ENCODE peak calls at places on chromosome 11, in eight cellular contexts. W is right atrium auricular region; P is CD8-positive, alpha-beta memory T cell; O is effector memory CD4-positive, alpha-beta T cell; C is heart right ventricle; M is SJSA1; J is uterus; T is cardiac muscle cell. I is an unnamed sample.

GRCh38 chr11:32113200-32113599 is 22.3 kb downstream of the RCN1 start:
- DNase-seq in W (no peak), P (no peak), O (no peak), C (no peak), M (no peak), J (no peak), T (no peak), I (no peak)

GRCh38 chr11:105202844-105203548 is 63.4 kb upstream of the CARD18 start:
- DNase-seq in W (no peak), P (no peak), O (no peak), C (no peak), M (no peak), J (no peak), T (peak; percentile 8), I (no peak)

GRCh38 chr11:57315491-57315890 is 9.3 kb downstream of the TNKS1BP1 start:
- DNase-seq in W (no peak), P (no peak), O (no peak), C (no peak), M (peak; percentile 86), J (no peak), T (peak; percentile 89), I (no peak)

GRCh38 chr11:111039982-111040381 is 205.5 kb upstream of the POU2AF2 start:
- DNase-seq in W (no peak), P (no peak), O (no peak), C (no peak), M (no peak), J (no peak), T (no peak), I (no peak)

GRCh38 chr11:86524603-86525352 is 147.6 kb downstream of the ME3 start:
- DNase-seq in W (no peak), P (no peak), O (no peak), C (no peak), M (peak; percentile 61), J (no peak), T (peak; percentile 53), I (no peak)

GRCh38 chr11:3853935-3854659 is 1.4 kb upstream of the STIM1 start:
- DNase-seq in W (no peak), P (peak; percentile 44), O (peak; percentile 63), C (no peak), M (no peak), J (peak; percentile 34), T (no peak), I (no peak)

GRCh38 chr11:86116386-86116726 is 47.5 kb upstream of the PICALM start:
- DNase-seq in W (no peak), P (no peak), O (peak; percentile 13), C (no peak), M (peak; percentile 53), J (no peak), T (peak; percentile 59), I (no peak)

GRCh38 chr11:76680517-76681425 is 10.2 kb upstream of the LRRC32 start:
- DNase-seq in W (peak; percentile 76), P (peak; percentile 34), O (no peak), C (peak; percentile 66), M (peak; percentile 56), J (peak; percentile 74), T (peak; percentile 79), I (peak; percentile 48)

GRCh38 chr11:69305885-69306540 is 12.1 kb downstream of the MYEOV start:
- DNase-seq in W (no peak), P (no peak), O (no peak), C (no peak), M (no peak), J (no peak), T (no peak), I (no peak)

GRCh38 chr11:128929468-128929867 is 13.2 kb downstream of the TP53AIP1 start:
- DNase-seq in W (no peak), P (no peak), O (no peak), C (no peak), M (no peak), J (no peak), T (no peak), I (no peak)

GRCh38 chr11:128929991-128930390 is 12.7 kb downstream of the TP53AIP1 start:
- DNase-seq in W (no peak), P (no peak), O (no peak), C (no peak), M (no peak), J (no peak), T (peak; percentile 17), I (no peak)

GRCh38 chr11:128927683-128928336 is 14.9 kb downstream of the TP53AIP1 start:
- DNase-seq in W (no peak), P (no peak), O (no peak), C (no peak), M (no peak), J (no peak), T (no peak), I (no peak)

GRCh38 chr11:128927108-128927461 is 15.6 kb downstream of the TP53AIP1 start:
- DNase-seq in W (no peak), P (no peak), O (no peak), C (no peak), M (no peak), J (no peak), T (no peak), I (no peak)

DNA sequence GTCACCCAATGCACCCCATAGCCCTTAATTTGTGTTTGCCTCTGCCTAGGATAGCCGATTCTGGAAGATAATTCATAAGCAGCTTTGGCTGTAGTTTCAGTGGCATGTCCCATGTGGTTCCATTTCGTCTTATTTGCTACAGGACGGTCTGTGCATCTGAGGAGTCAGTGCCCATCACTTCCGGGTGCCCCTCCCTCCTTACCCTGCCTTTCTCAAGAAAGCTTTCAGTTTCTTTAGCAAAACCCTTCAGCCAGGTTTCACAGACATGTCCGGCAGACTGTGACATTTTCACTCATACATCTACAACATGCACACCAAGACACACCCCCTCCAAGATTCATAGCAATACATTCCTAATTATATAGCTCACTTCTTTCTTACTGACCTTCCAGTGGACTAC is 14.3 kb downstream of the TP53AIP1 start:
- DNase-seq in W (no peak), P (no peak), O (no peak), C (no peak), M (no peak), J (no peak), T (no peak), I (no peak)
- H3K4me3 ChIP-seq in W (no peak overlapping the region), P (no peak overlapping the region), O (no peak overlapping the region), C (no peak overlapping the region), M (no peak overlapping the region), J (no peak overlapping the region), T (no peak overlapping the region), I (no peak overlapping the region)

GRCh38 chr11:35047179-35047578 is 91.8 kb upstream of the CD44 start:
- DNase-seq in W (no peak), P (peak; percentile 32), O (peak; percentile 48), C (no peak), M (no peak), J (no peak), T (no peak), I (no peak)

GRCh38 chr11:35046606-35047005 is 92.4 kb upstream of the CD44 start:
- DNase-seq in W (no peak), P (no peak), O (no peak), C (no peak), M (no peak), J (no peak), T (no peak), I (no peak)

GRCh38 chr11:35045219-35045819 is 93.7 kb upstream of the CD44 start:
- DNase-seq in W (no peak), P (peak; percentile 57), O (peak; percentile 80), C (no peak), M (no peak), J (no peak), T (no peak), I (no peak)

GRCh38 chr11:35049906-35050531 is 89.0 kb upstream of the CD44 start:
- DNase-seq in W (no peak), P (no peak), O (no peak), C (no peak), M (no peak), J (no peak), T (no peak), I (no peak)

DNA sequence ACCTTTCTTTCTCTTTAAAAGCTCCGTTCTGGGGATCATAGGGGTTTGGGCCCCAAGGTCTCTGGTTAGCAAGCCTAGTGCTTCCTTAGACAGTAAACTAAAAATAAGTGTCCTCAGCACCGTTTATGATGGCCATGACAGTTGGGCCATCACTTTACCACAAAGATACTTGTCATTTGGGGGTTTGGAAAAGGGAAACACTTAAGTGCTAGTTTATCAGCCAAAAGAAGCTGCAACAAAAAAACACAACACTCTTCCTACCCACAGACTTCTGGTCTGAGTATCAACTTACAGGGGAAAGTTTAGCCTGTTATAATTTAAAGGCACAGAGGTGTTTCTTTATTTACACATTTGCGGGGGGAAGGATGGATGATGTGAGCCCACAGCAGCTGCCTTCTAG is 88.4 kb upstream of the CD44 start:
- DNase-seq in W (no peak), P (no peak), O (no peak), C (no peak), M (no peak), J (no peak), T (no peak), I (no peak)
- H3K27ac ChIP-seq in W (no peak overlapping the region), P (no peak overlapping the region), O (no peak overlapping the region), C (no peak overlapping the region), M (no peak overlapping the region), J (no peak overlapping the region), T (peak overlapping the region; percentile 39), I (no peak overlapping the region)

GRCh38 chr11:124752471-124753100 is 531 bp upstream of the VSIG2 start:
- DNase-seq in W (no peak), P (no peak), O (no peak), C (no peak), M (no peak), J (no peak), T (no peak), I (no peak)
- H3K4me3 ChIP-seq in W (no peak overlapping the region), P (no peak overlapping the region), O (no peak overlapping the region), C (no peak overlapping the region), M (no peak overlapping the region), J (no peak overlapping the region), T (no peak overlapping the region), I (no peak overlapping the region)

GRCh38 chr11:34140149-34140548 is 34.7 kb downstream of the NAT10 start:
- DNase-seq in W (no peak), P (no peak), O (no peak), C (no peak), M (no peak), J (no peak), T (no peak), I (no peak)

GRCh38 chr11:34134765-34135164 is 29.3 kb downstream of the NAT10 start:
- DNase-seq in W (no peak), P (no peak), O (no peak), C (no peak), M (no peak), J (no peak), T (no peak), I (no peak)

GRCh38 chr11:34139346-34139745 is 33.9 kb downstream of the NAT10 start:
- DNase-seq in W (no peak), P (no peak), O (no peak), C (no peak), M (no peak), J (no peak), T (no peak), I (no peak)

GRCh38 chr11:34135439-34135838 is 30.0 kb downstream of the NAT10 start:
- DNase-seq in W (no peak), P (no peak), O (no peak), C (no peak), M (no peak), J (no peak), T (no peak), I (no peak)

DNA sequence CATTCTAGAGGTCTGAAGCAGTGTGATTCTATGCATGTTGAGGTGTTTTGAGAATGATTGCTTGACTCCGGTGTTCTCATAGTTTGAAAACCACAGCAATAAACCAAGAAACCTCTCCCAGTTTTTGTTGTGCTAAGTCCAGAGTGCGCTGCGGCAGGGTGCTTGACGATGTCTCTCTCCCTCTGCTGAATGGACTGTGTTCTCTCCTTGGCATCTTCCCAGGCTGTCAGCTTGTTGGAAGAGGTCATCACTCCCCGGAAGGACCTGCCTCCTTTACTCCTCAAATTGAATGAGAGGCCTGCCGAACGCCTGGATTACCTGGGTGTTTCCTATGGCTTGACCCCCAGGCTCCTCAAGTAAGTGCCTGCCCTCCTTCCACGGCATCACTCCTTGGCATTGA is 31.0 kb downstream of the NAT10 start:
- DNase-seq in W (no peak), P (no peak), O (no peak), C (no peak), M (no peak), J (no peak), T (no peak), I (no peak)
- H3K27ac ChIP-seq in W (no peak overlapping the region), P (no peak overlapping the region), O (no peak overlapping the region), C (no peak overlapping the region), M (no peak overlapping the region), J (no peak overlapping the region), T (no peak overlapping the region), I (no peak overlapping the region)